ENCODE peak calls at places on chromosome 3, in eight cellular contexts. K is CD4-positive, CD25-positive, alpha-beta regulatory T cell; S is uterus; V is AG08395; Q is GM12865; P is NCI-H69; F is LoVo; O is amniotic stem cell. M is an unnamed sample.

GRCh38 chr3:124800511-124801374 is 70.5 kb downstream of the UMPS start:
- DNase-seq in S (peak), O (no peak), K (no peak), P (peak), V (no peak), Q (no peak), F (no peak), M (peak)

GRCh38 chr3:105504440-105504951 is 137.8 kb downstream of the ALCAM start:
- DNase-seq in S (no peak), K (no peak), Q (no peak), P (peak), O (no peak), V (no peak), F (no peak), M (no peak)

GRCh38 chr3:60610441-60611112 is 640.7 kb downstream of the FHIT start:
- DNase-seq in P (peak), F (no peak), S (peak), V (peak), O (no peak), K (no peak), Q (no peak), M (no peak)

GRCh38 chr3:67946446-67946845 is 292.0 kb upstream of the SUCLG2 start:
- DNase-seq in F (no peak), K (no peak), O (no peak), S (no peak), P (no peak), V (no peak), Q (no peak), M (no peak)

GRCh38 chr3:74531491-74531890 is 83.0 kb downstream of the CNTN3 start:
- DNase-seq in F (no peak), V (peak), Q (no peak), P (no peak), S (no peak), K (no peak), O (no peak), M (no peak)

GRCh38 chr3:12193485-12194165 is 34.9 kb upstream of the TIMP4 start:
- DNase-seq in Q (peak), P (no peak), K (no peak), V (peak), O (peak), F (peak), S (peak), M (no peak)

GRCh38 chr3:66475386-66476020 is 25.3 kb downstream of the LRIG1 start:
- DNase-seq in K (no peak), O (no peak), Q (no peak), V (no peak), P (peak), F (no peak), S (no peak), M (no peak)

GRCh38 chr3:177263615-177264365 is 66.5 kb upstream of the TBL1XR1 start:
- DNase-seq in P (no peak), Q (no peak), S (no peak), K (no peak), V (no peak), F (no peak), O (no peak), M (no peak)

GRCh38 chr3:9770276-9770812 is 597 bp upstream of the CAMK1 start:
- DNase-seq in S (peak), O (no peak), V (no peak), P (peak), F (no peak), Q (no peak), K (no peak), M (peak)

GRCh38 chr3:133750201-133750748 is 4.1 kb downstream of the TF start:
- DNase-seq in S (no peak), V (no peak), P (peak), K (no peak), F (no peak), O (no peak), Q (no peak), M (peak)